ENCODE peak calls at places on chromosome 1, in four cellular contexts. C is upper lobe of right lung; M is GM23248; W is naive thymus-derived CD4-positive, alpha-beta T cell. Q is an unnamed sample. For H3K27me3, the result is how much of the 10 kb centered on the place peaks cover.

GRCh38 chr1:31912087-31912780 is 25.9 kb downstream of the PTP4A2 start:
- DNase-seq in C (no peak), M (no peak), W (no peak), Q (no peak)

GRCh38 chr1:90802622-90803021 is 85.5 kb upstream of the BARHL2 start:
- DNase-seq in C (no peak), M (no peak), W (no peak), Q (no peak)

GRCh38 chr1:201791775-201792166 is 37.2 kb upstream of the IPO9 start:
- DNase-seq in C (no peak), M (peak), W (no peak), Q (peak)

GRCh38 chr1:36328713-36329112 is 5.3 kb upstream of the EVA1B start:
- DNase-seq in C (no peak), M (peak), W (no peak), Q (no peak)

GRCh38 chr1:23244362-23244761 is 27.1 kb upstream of the HTR1D start:
- DNase-seq in C (no peak), M (no peak), W (no peak), Q (no peak)

GRCh38 chr1:1616045-1616821 is 933 bp downstream of the MIB2 start:
- DNase-seq in C (peak), M (peak), W (peak), Q (no peak)

GRCh38 chr1:8211620-8212442 is 106.1 kb upstream of the SLC45A1 start:
- DNase-seq in C (peak), M (peak), W (peak), Q (peak)

GRCh38 chr1:27632387-27633297 is 2.3 kb downstream of the FGR start:
- DNase-seq in C (no peak), M (no peak), W (peak), Q (no peak)

GRCh38 chr1:229397762-229398161 is 36.1 kb downstream of the ACTA1 start:
- DNase-seq in C (no peak), M (no peak), W (no peak), Q (no peak)

GRCh38 chr1:186531561-186532165 is 70.7 kb upstream of the PDC start:
- DNase-seq in C (no peak), M (peak), W (no peak), Q (peak)

GRCh38 chr1:177310326-177310725 is 139.6 kb downstream of the BRINP2 start:
- DNase-seq in C (no peak), M (peak), W (no peak), Q (no peak)

GRCh38 chr1:44354268-44354839 is 703 bp downstream of the ERI3 start:
- DNase-seq in C (no peak), M (peak), W (no peak), Q (peak)

GRCh38 chr1:35097224-35097623 is 18.0 kb downstream of the ZMYM1 start:
- DNase-seq in C (no peak), M (peak), W (no peak), Q (no peak)

GRCh38 chr1:29057700-29058099 is 66.0 kb downstream of the TMEM200B start:
- DNase-seq in C (no peak), M (no peak), W (no peak), Q (no peak)

GRCh38 chr1:1917304-1917976 is 1.6 kb downstream of the TMEM52 start:
- DNase-seq in C (peak), M (no peak), W (no peak), Q (no peak)

GRCh38 chr1:152036316-152037216 is at the start of gene S100A11:
- DNase-seq in C (peak), M (peak), W (peak), Q (peak)

GRCh38 chr1:222886194-222887126 is 71.6 kb downstream of the DISP1 start:
- DNase-seq in C (no peak), M (no peak), W (no peak), Q (no peak)

GRCh38 chr1:183850852-183851251 is 45.9 kb downstream of the RGL1 start:
- DNase-seq in C (no peak), M (no peak), W (no peak), Q (no peak)

GRCh38 chr1:156419863-156420208 is 50.8 kb downstream of the RHBG start:
- DNase-seq in C (no peak), M (no peak), W (no peak), Q (no peak)

GRCh38 chr1:156420209-156421061 is 51.4 kb downstream of the RHBG start:
- DNase-seq in C (no peak), M (peak), W (peak), Q (no peak)

GRCh38 chr1:156414440-156415064 is 45.5 kb downstream of the RHBG start:
- DNase-seq in C (no peak), M (peak), W (peak), Q (no peak)

GRCh38 chr1:156416993-156417699 is 48.1 kb downstream of the RHBG start:
- DNase-seq in C (no peak), M (no peak), W (no peak), Q (no peak)

GRCh38 chr1:156417700-156418015 is 48.6 kb downstream of the RHBG start:
- DNase-seq in C (no peak), M (no peak), W (no peak), Q (no peak)
- H3K27me3 ChIP-seq in C (half or more), M (half or more), W (under half), Q (half or more)

DNA sequence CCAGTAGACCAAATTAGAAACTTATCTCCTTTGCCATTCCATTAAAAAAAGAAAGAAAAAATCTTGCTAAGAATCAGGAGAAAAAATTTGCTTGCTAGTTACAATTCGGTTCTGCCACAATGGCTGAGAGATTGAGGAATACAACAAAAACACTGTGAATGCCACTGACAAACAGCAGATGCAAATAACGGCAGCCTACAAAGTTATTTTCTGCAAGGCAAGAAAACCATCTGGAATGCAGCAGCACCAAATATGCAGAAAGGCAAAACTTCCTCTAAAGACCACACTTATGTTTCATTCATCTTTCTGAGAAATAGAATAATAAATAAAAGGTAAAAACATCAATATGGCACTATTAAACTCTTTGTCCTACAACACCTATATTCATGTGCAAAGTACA is 75.7 kb downstream of the ENAH start:
- DNase-seq in C (no peak), M (no peak), W (no peak), Q (no peak)
- H3K27ac ChIP-seq in C (no peak), M (no peak), W (no peak), Q (no peak)

GRCh38 chr1:69697343-69697742 is 129.6 kb downstream of the LRRC7 start:
- DNase-seq in C (no peak), M (no peak), W (no peak), Q (no peak)

GRCh38 chr1:69688178-69688577 is 120.5 kb downstream of the LRRC7 start:
- DNase-seq in C (no peak), M (no peak), W (no peak), Q (no peak)

GRCh38 chr1:69691179-69691578 is 123.5 kb downstream of the LRRC7 start:
- DNase-seq in C (no peak), M (no peak), W (no peak), Q (no peak)

DNA sequence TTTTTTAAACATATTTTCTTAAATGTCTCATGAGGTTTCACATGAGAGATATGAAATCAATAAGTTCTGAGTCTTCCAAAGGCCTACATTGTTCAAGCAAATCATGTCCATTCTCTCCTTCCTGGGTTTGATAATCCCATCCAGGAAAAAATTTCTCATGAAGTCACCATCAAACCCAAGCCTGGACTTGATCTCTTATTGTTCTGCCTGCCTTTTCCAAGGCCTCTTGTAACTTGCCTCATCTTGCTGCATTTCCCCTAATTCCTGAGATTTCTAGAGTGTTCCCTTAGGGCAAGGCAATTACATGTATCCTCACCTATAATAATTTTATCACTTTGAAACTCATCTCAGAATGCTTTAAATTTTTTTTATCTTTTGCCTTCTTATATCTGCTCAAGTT is 126.2 kb downstream of the LRRC7 start:
- DNase-seq in C (no peak), M (no peak), W (no peak), Q (no peak)
- H3K4me3 ChIP-seq in C (no peak), M (no peak), W (no peak), Q (no peak)

DNA sequence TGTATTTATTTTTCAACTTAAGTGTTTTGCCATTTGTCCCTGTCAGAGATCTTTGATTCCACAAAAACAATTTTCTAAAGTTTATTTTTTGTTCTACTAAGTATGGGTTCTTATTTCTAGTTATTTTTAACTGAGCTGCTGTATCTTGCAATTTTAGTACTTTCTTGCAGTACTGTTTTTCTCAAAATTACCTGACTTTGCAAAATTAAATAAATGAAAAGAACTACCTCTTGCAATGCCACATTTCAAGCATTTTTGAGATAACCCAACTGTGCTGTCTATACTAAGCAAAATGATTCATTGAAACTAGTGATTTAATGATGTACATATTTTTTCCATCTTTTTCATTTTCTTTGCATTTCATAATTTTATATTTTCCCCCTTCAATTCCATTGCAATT is 71.5 kb upstream of the ADGRL2 start:
- DNase-seq in C (no peak), M (no peak), W (no peak), Q (no peak)
- H3K27me3 ChIP-seq in C (under half), M (under half), W (under half), Q (under half)